ENCODE peak calls at places on chromosomes 12 and 14, in nine cellular contexts. One of them, this sample, is unnamed.

GRCh38 chr12:12975322-12976077 is 23.5 kb upstream of the GPRC5D start:
- DNase-seq in naive thymus-derived CD4-positive, alpha-beta T cell: no peak
- DNase-seq in adrenal gland: peak; percentile 33
- DNase-seq in thoracic aorta: no peak
- DNase-seq in tibial artery: peak; percentile 33
- DNase-seq in tibial nerve: no peak
- DNase-seq in psoas muscle: no peak
- DNase-seq in body of pancreas: peak; percentile 25
- DNase-seq in pancreas: no peak
- DNase-seq in this sample: no peak

GRCh38 chr12:90061834-90062233 is 353.2 kb upstream of the ATP2B1 start:
- DNase-seq in naive thymus-derived CD4-positive, alpha-beta T cell: no peak
- DNase-seq in adrenal gland: no peak
- DNase-seq in thoracic aorta: no peak
- DNase-seq in tibial artery: no peak
- DNase-seq in tibial nerve: no peak
- DNase-seq in psoas muscle: no peak
- DNase-seq in body of pancreas: no peak
- DNase-seq in pancreas: no peak
- DNase-seq in this sample: no peak

GRCh38 chr12:119659289-119659897 is 8.5 kb upstream of the PRKAB1 start:
- DNase-seq in naive thymus-derived CD4-positive, alpha-beta T cell: no peak
- DNase-seq in adrenal gland: no peak
- DNase-seq in thoracic aorta: no peak
- DNase-seq in tibial artery: no peak
- DNase-seq in tibial nerve: no peak
- DNase-seq in psoas muscle: no peak
- DNase-seq in body of pancreas: peak; percentile 33
- DNase-seq in pancreas: no peak
- DNase-seq in this sample: no peak

GRCh38 chr12:76555226-76555767 is 4.3 kb downstream of the OSBPL8 start:
- DNase-seq in naive thymus-derived CD4-positive, alpha-beta T cell: no peak
- DNase-seq in adrenal gland: no peak
- DNase-seq in thoracic aorta: no peak
- DNase-seq in tibial artery: no peak
- DNase-seq in tibial nerve: no peak
- DNase-seq in psoas muscle: no peak
- DNase-seq in body of pancreas: no peak
- DNase-seq in pancreas: no peak
- DNase-seq in this sample: no peak

GRCh38 chr12:31533470-31533869 is 57.5 kb downstream of the DENND5B start:
- DNase-seq in naive thymus-derived CD4-positive, alpha-beta T cell: no peak
- DNase-seq in adrenal gland: no peak
- DNase-seq in thoracic aorta: no peak
- DNase-seq in tibial artery: no peak
- DNase-seq in tibial nerve: no peak
- DNase-seq in psoas muscle: no peak
- DNase-seq in body of pancreas: no peak
- DNase-seq in pancreas: no peak
- DNase-seq in this sample: no peak

GRCh38 chr14:25400607-25401206 is 350.8 kb upstream of the STXBP6 start:
- DNase-seq in naive thymus-derived CD4-positive, alpha-beta T cell: no peak
- DNase-seq in adrenal gland: peak; percentile 81
- DNase-seq in thoracic aorta: no peak
- DNase-seq in tibial artery: peak; percentile 64
- DNase-seq in tibial nerve: peak; percentile 34
- DNase-seq in psoas muscle: no peak
- DNase-seq in body of pancreas: peak; percentile 61
- DNase-seq in pancreas: no peak
- DNase-seq in this sample: peak; percentile 6

GRCh38 chr12:43113153-43113552 is 438.9 kb downstream of the ADAMTS20 start:
- DNase-seq in naive thymus-derived CD4-positive, alpha-beta T cell: no peak
- DNase-seq in adrenal gland: no peak
- DNase-seq in thoracic aorta: no peak
- DNase-seq in tibial artery: no peak
- DNase-seq in tibial nerve: no peak
- DNase-seq in psoas muscle: no peak
- DNase-seq in body of pancreas: no peak
- DNase-seq in pancreas: no peak
- DNase-seq in this sample: no peak

GRCh38 chr12:12823811-12824210 is 10.7 kb downstream of the DDX47 start:
- DNase-seq in naive thymus-derived CD4-positive, alpha-beta T cell: no peak
- DNase-seq in adrenal gland: no peak
- DNase-seq in thoracic aorta: no peak
- DNase-seq in tibial artery: no peak
- DNase-seq in tibial nerve: no peak
- DNase-seq in psoas muscle: no peak
- DNase-seq in body of pancreas: no peak
- DNase-seq in pancreas: no peak
- DNase-seq in this sample: no peak

GRCh38 chr12:97321640-97322039 is 141.0 kb upstream of the RMST start:
- DNase-seq in naive thymus-derived CD4-positive, alpha-beta T cell: no peak
- DNase-seq in adrenal gland: no peak
- DNase-seq in thoracic aorta: no peak
- DNase-seq in tibial artery: no peak
- DNase-seq in tibial nerve: no peak
- DNase-seq in psoas muscle: no peak
- DNase-seq in body of pancreas: no peak
- DNase-seq in pancreas: no peak
- DNase-seq in this sample: no peak

DNA sequence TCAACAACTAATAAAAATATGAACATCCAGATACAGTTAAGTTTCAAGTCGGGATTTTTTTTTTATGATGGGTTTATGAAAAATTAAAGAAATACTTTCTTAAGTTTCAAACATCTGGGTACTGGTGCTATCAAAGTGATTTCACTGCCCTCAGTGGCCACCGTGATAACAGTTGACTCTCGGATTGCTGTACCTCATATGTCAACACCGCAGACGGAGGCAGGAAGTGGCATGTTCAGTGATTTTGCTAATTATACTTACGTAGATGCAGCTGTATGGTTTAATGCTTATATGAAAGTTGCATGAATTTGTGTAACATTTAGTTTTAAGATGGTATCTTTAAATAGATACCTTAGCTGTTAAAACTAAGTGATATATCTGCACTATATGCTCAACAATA is 20.8 kb upstream of the FBLN5 start:
- DNase-seq in naive thymus-derived CD4-positive, alpha-beta T cell: no peak
- DNase-seq in adrenal gland: no peak
- DNase-seq in thoracic aorta: no peak
- DNase-seq in tibial artery: no peak
- DNase-seq in tibial nerve: no peak
- DNase-seq in psoas muscle: no peak
- DNase-seq in body of pancreas: no peak
- DNase-seq in pancreas: no peak
- DNase-seq in this sample: no peak
- H3K36me3 ChIP-seq in naive thymus-derived CD4-positive, alpha-beta T cell: peaks cover 9% of the 10 kb centered on the region
- H3K36me3 ChIP-seq in adrenal gland: no peaks in the 10 kb centered on the region
- H3K36me3 ChIP-seq in thoracic aorta: peaks cover 37% of the 10 kb centered on the region
- H3K36me3 ChIP-seq in tibial artery: peaks cover 46% of the 10 kb centered on the region
- H3K36me3 ChIP-seq in tibial nerve: no peaks in the 10 kb centered on the region
- H3K36me3 ChIP-seq in psoas muscle: peaks cover 7% of the 10 kb centered on the region
- H3K36me3 ChIP-seq in body of pancreas: no peaks in the 10 kb centered on the region
- H3K36me3 ChIP-seq in pancreas: peaks cover 17% of the 10 kb centered on the region
- H3K36me3 ChIP-seq in this sample: peaks cover 24% of the 10 kb centered on the region

DNA sequence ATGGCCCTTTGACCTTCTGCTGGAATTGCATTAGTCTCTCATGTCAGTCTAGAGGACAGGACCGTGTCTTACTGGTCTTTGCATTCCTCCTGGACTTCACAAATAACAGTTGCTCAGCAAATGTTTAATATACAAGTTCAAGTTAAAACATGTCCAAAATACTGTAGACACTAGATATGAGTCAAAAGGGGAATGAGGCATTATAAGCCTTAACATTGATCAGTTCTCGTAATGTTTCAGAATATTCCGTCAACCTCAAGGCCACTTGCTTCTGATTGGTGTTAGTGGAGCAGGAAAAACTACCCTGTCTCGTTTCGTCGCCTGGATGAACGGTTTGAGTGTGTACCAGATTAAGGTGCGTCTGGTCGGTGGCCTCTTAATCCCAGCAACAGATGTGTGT is 59.9 kb downstream of the HSP90AA1 start:
- DNase-seq in naive thymus-derived CD4-positive, alpha-beta T cell: no peak
- DNase-seq in adrenal gland: no peak
- DNase-seq in thoracic aorta: no peak
- DNase-seq in tibial artery: no peak
- DNase-seq in tibial nerve: no peak
- DNase-seq in psoas muscle: no peak
- DNase-seq in body of pancreas: no peak
- DNase-seq in pancreas: no peak
- DNase-seq in this sample: no peak
- H3K36me3 ChIP-seq in naive thymus-derived CD4-positive, alpha-beta T cell: peaks cover 53% of the 10 kb centered on the region
- H3K36me3 ChIP-seq in adrenal gland: no peaks in the 10 kb centered on the region
- H3K36me3 ChIP-seq in thoracic aorta: peaks cover 83% of the 10 kb centered on the region
- H3K36me3 ChIP-seq in tibial artery: peaks cover 100% of the 10 kb centered on the region
- H3K36me3 ChIP-seq in tibial nerve: peaks cover 15% of the 10 kb centered on the region
- H3K36me3 ChIP-seq in psoas muscle: peaks cover 33% of the 10 kb centered on the region
- H3K36me3 ChIP-seq in body of pancreas: peaks cover 12% of the 10 kb centered on the region
- H3K36me3 ChIP-seq in pancreas: peaks cover 69% of the 10 kb centered on the region
- H3K36me3 ChIP-seq in this sample: peaks cover 100% of the 10 kb centered on the region

GRCh38 chr12:40327506-40327905 is 102.7 kb downstream of the LRRK2 start:
- DNase-seq in naive thymus-derived CD4-positive, alpha-beta T cell: no peak
- DNase-seq in adrenal gland: no peak
- DNase-seq in thoracic aorta: no peak
- DNase-seq in tibial artery: no peak
- DNase-seq in tibial nerve: no peak
- DNase-seq in psoas muscle: no peak
- DNase-seq in body of pancreas: no peak
- DNase-seq in pancreas: no peak
- DNase-seq in this sample: no peak
- H3K36me3 ChIP-seq in naive thymus-derived CD4-positive, alpha-beta T cell: no peaks in the 10 kb centered on the region
- H3K36me3 ChIP-seq in adrenal gland: no peaks in the 10 kb centered on the region
- H3K36me3 ChIP-seq in thoracic aorta: peaks cover 19% of the 10 kb centered on the region
- H3K36me3 ChIP-seq in tibial artery: peaks cover 46% of the 10 kb centered on the region
- H3K36me3 ChIP-seq in tibial nerve: no peaks in the 10 kb centered on the region
- H3K36me3 ChIP-seq in psoas muscle: no peaks in the 10 kb centered on the region
- H3K36me3 ChIP-seq in body of pancreas: no peaks in the 10 kb centered on the region
- H3K36me3 ChIP-seq in pancreas: peaks cover 5% of the 10 kb centered on the region
- H3K36me3 ChIP-seq in this sample: no peaks in the 10 kb centered on the region

GRCh38 chr12:53484686-53485567 is 14.3 kb downstream of the MAP3K12 start:
- DNase-seq in naive thymus-derived CD4-positive, alpha-beta T cell: no peak
- DNase-seq in adrenal gland: no peak
- DNase-seq in thoracic aorta: no peak
- DNase-seq in tibial artery: no peak
- DNase-seq in tibial nerve: no peak
- DNase-seq in psoas muscle: peak; percentile 32
- DNase-seq in body of pancreas: no peak
- DNase-seq in pancreas: no peak
- DNase-seq in this sample: no peak
- H3K36me3 ChIP-seq in naive thymus-derived CD4-positive, alpha-beta T cell: peaks cover 7% of the 10 kb centered on the region
- H3K36me3 ChIP-seq in adrenal gland: no peaks in the 10 kb centered on the region
- H3K36me3 ChIP-seq in thoracic aorta: peaks cover 56% of the 10 kb centered on the region
- H3K36me3 ChIP-seq in tibial artery: peaks cover 84% of the 10 kb centered on the region
- H3K36me3 ChIP-seq in tibial nerve: peaks cover 8% of the 10 kb centered on the region
- H3K36me3 ChIP-seq in psoas muscle: no peaks in the 10 kb centered on the region
- H3K36me3 ChIP-seq in body of pancreas: peaks cover 5% of the 10 kb centered on the region
- H3K36me3 ChIP-seq in pancreas: peaks cover 17% of the 10 kb centered on the region
- H3K36me3 ChIP-seq in this sample: no peaks in the 10 kb centered on the region

This sample was measured in heart right ventricle.